ENCODE peak calls at places on chromosomes 7 and 10, in nine cellular contexts. G is HFFc6; J is astrocyte of the spinal cord; M is activated naive CD8-positive, alpha-beta T cell treated with anti-CD3 and anti-CD28 coated beads, Interleukin-2, amount 50 U/mL, for 24 hours; W is activated effector memory CD4-positive, alpha-beta T cell treated with Interleukin-2 at 50 U/mL for 16 hours; X is brain microvascular endothelial cell; Z is activated CD4-positive, CD25-positive, alpha-beta regulatory T cell; B is cardiac septum; L is ACHN. U is an unnamed sample.

GRCh38 chr10:70546585-70546984 is 56.0 kb downstream of the PRF1 start:
- DNase-seq in G (no peak), J (no peak), M (no peak), W (no peak), X (no peak), Z (no peak), B (no peak), L (no peak), U (no peak)

GRCh38 chr7:101058355-101058754 is 26.9 kb upstream of the TRIM56 start:
- DNase-seq in G (peak), J (peak), M (peak), W (peak), X (peak), Z (peak), B (no peak), L (peak), U (peak)

GRCh38 chr7:121530251-121531174 is 134.4 kb upstream of the FAM3C start:
- DNase-seq in G (peak), J (peak), M (peak), W (peak), X (peak), Z (no peak), B (no peak), L (peak), U (peak)

GRCh38 chr7:29987083-29987482 is 2.5 kb downstream of the SCRN1 start:
- DNase-seq in G (peak), J (peak), M (no peak), W (no peak), X (no peak), Z (no peak), B (no peak), L (peak), U (peak)

GRCh38 chr10:79448732-79449049 is 3.3 kb upstream of the ZCCHC24 start:
- DNase-seq in G (no peak), J (no peak), M (no peak), W (no peak), X (no peak), Z (no peak), B (no peak), L (no peak), U (no peak)

GRCh38 chr10:32139223-32140073 is 83.2 kb upstream of the KIF5B start:
- DNase-seq in G (peak), J (peak), M (no peak), W (no peak), X (peak), Z (no peak), B (peak), L (peak), U (peak)

GRCh38 chr10:91798736-91799579 is 732 bp downstream of the TNKS2 start:
- DNase-seq in G (peak), J (peak), M (peak), W (peak), X (peak), Z (no peak), B (no peak), L (peak), U (peak)

GRCh38 chr7:43694399-43694748 is 34.9 kb downstream of the COA1 start:
- DNase-seq in G (peak), J (peak), M (no peak), W (no peak), X (peak), Z (no peak), B (no peak), L (no peak), U (peak)

GRCh38 chr7:36305648-36306047 is 84.0 kb upstream of the ANLN start:
- DNase-seq in G (no peak), J (no peak), M (no peak), W (no peak), X (no peak), Z (no peak), B (no peak), L (no peak), U (no peak)

GRCh38 chr10:72334196-72334831 is 20.4 kb downstream of the DNAJB12 start:
- DNase-seq in G (no peak), J (peak), M (peak), W (no peak), X (peak), Z (no peak), B (no peak), L (peak), U (peak)

GRCh38 chr10:1211844-1212570 is 155.8 kb downstream of the WDR37 start:
- DNase-seq in G (no peak), J (no peak), M (no peak), W (no peak), X (no peak), Z (no peak), B (no peak), L (no peak), U (no peak)

GRCh38 chr7:71343821-71344341 is 211.9 kb downstream of the GALNT17 start:
- DNase-seq in G (no peak), J (no peak), M (no peak), W (no peak), X (no peak), Z (no peak), B (no peak), L (no peak), U (no peak)

GRCh38 chr7:3910041-3910440 is 609.0 kb downstream of the SDK1 start:
- DNase-seq in G (no peak), J (peak), M (no peak), W (no peak), X (no peak), Z (no peak), B (no peak), L (no peak), U (no peak)

GRCh38 chr10:3785849-3786290 is 861 bp upstream of the KLF6 start:
- DNase-seq in G (no peak), J (peak), M (no peak), W (no peak), X (no peak), Z (no peak), B (no peak), L (no peak), U (peak)

GRCh38 chr7:30143748-30144251 is 9.0 kb downstream of the MTURN start:
- DNase-seq in G (peak), J (peak), M (peak), W (no peak), X (peak), Z (no peak), B (no peak), L (peak), U (peak)

GRCh38 chr10:121267236-121268003 is 330.8 kb downstream of the FGFR2 start:
- DNase-seq in G (no peak), J (no peak), M (no peak), W (no peak), X (no peak), Z (no peak), B (no peak), L (no peak), U (no peak)

GRCh38 chr10:88794731-88795130 is 7.8 kb upstream of the LIPM start:
- DNase-seq in G (no peak), J (no peak), M (no peak), W (no peak), X (no peak), Z (no peak), B (no peak), L (no peak), U (no peak)

GRCh38 chr7:17968791-17969715 is 28.8 kb upstream of the SNX13 start:
- DNase-seq in G (no peak), J (no peak), M (no peak), W (no peak), X (no peak), Z (no peak), B (no peak), L (no peak), U (no peak)

GRCh38 chr7:155356323-155357105 is 58.8 kb downstream of the INSIG1 start:
- DNase-seq in G (no peak), J (peak), M (no peak), W (no peak), X (peak), Z (no peak), B (peak), L (peak), U (peak)

GRCh38 chr7:83732305-83732704 is 83.4 kb upstream of the SEMA3E start:
- DNase-seq in G (no peak), J (peak), M (no peak), W (no peak), X (no peak), Z (no peak), B (no peak), L (no peak), U (no peak)

GRCh38 chr10:82938331-82938730 is 1063.3 kb downstream of the NRG3 start:
- DNase-seq in G (no peak), J (no peak), M (no peak), W (no peak), X (no peak), Z (no peak), B (no peak), L (no peak), U (no peak)

GRCh38 chr7:87001214-87001613 is 58.2 kb downstream of the ELAPOR2 start:
- DNase-seq in G (no peak), J (peak), M (no peak), W (no peak), X (no peak), Z (no peak), B (no peak), L (peak), U (no peak)

GRCh38 chr7:43467406-43467805 is 115.5 kb upstream of the STK17A start:
- DNase-seq in G (peak), J (peak), M (no peak), W (no peak), X (peak), Z (no peak), B (no peak), L (no peak), U (peak)

GRCh38 chr7:134016223-134016941 is 110.8 kb upstream of the LRGUK start:
- DNase-seq in G (no peak), J (peak), M (no peak), W (no peak), X (peak), Z (no peak), B (no peak), L (peak), U (no peak)

GRCh38 chr10:103197177-103197576 is 4.1 kb upstream of the NT5C2 start:
- DNase-seq in G (peak), J (peak), M (peak), W (no peak), X (peak), Z (no peak), B (peak), L (peak), U (peak)

GRCh38 chr10:70084189-70084588 is 31.5 kb downstream of the MACROH2A2 start:
- DNase-seq in G (no peak), J (no peak), M (no peak), W (no peak), X (no peak), Z (no peak), B (no peak), L (no peak), U (no peak)

GRCh38 chr7:96973986-96974385 is 31.4 kb upstream of the DLX6 start:
- DNase-seq in G (no peak), J (peak), M (no peak), W (no peak), X (peak), Z (no peak), B (no peak), L (no peak), U (peak)

GRCh38 chr7:103446046-103446520 is at the start of gene SLC26A5:
- DNase-seq in G (no peak), J (no peak), M (peak), W (no peak), X (no peak), Z (no peak), B (no peak), L (no peak), U (no peak)

GRCh38 chr7:97871659-97872024 is 566 bp downstream of the ASNS start:
- DNase-seq in G (peak), J (no peak), M (peak), W (no peak), X (no peak), Z (no peak), B (no peak), L (peak), U (no peak)

GRCh38 chr10:14254368-14254767 is 76.4 kb downstream of the FRMD4A start:
- DNase-seq in G (no peak), J (peak), M (no peak), W (no peak), X (no peak), Z (no peak), B (no peak), L (no peak), U (no peak)

GRCh38 chr10:5744849-5745248 is 60.2 kb downstream of the TASOR2 start:
- DNase-seq in G (no peak), J (no peak), M (no peak), W (no peak), X (no peak), Z (no peak), B (no peak), L (no peak), U (no peak)

GRCh38 chr7:75039166-75039565 is 34.4 kb downstream of the RCC1L start:
- DNase-seq in G (no peak), J (peak), M (no peak), W (no peak), X (no peak), Z (no peak), B (no peak), L (no peak), U (peak)

GRCh38 chr7:29328050-29328449 is 133.5 kb downstream of the CHN2 start:
- DNase-seq in G (no peak), J (no peak), M (no peak), W (no peak), X (no peak), Z (no peak), B (no peak), L (no peak), U (no peak)

GRCh38 chr10:5078781-5079180 is 15.4 kb upstream of the AKR1C3 start:
- DNase-seq in G (no peak), J (no peak), M (no peak), W (no peak), X (no peak), Z (no peak), B (no peak), L (no peak), U (no peak)

U was measured in osteoblast.